ENCODE peak calls at places on chromosomes 2 and 18, in five cellular contexts. One of them, this sample, is unnamed.

GRCh38 chr2:42368817-42369550 is 8.0 kb upstream of the COX7A2L start:
- DNase-seq in endothelial cell of umbilical vein: peak; percentile 68
- DNase-seq in A673: no peak
- DNase-seq in CD8-positive, alpha-beta T cell: no peak
- DNase-seq in cardiac fibroblast: peak; percentile 3
- DNase-seq in this sample: no peak

GRCh38 chr2:155372969-155373368 is 674.5 kb downstream of the KCNJ3 start:
- DNase-seq in cardiac fibroblast: peak; percentile 26
- DNase-seq in CD8-positive, alpha-beta T cell: no peak
- DNase-seq in A673: peak; percentile 40
- DNase-seq in endothelial cell of umbilical vein: peak; percentile 61
- DNase-seq in this sample: no peak

GRCh38 chr2:238173692-238174091 is 14.9 kb downstream of the ERFE start:
- DNase-seq in CD8-positive, alpha-beta T cell: no peak
- DNase-seq in cardiac fibroblast: no peak
- DNase-seq in endothelial cell of umbilical vein: no peak
- DNase-seq in A673: no peak
- DNase-seq in this sample: no peak

GRCh38 chr2:18648161-18648560 is 58.8 kb upstream of the NT5C1B start:
- DNase-seq in cardiac fibroblast: no peak
- DNase-seq in A673: no peak
- DNase-seq in endothelial cell of umbilical vein: no peak
- DNase-seq in CD8-positive, alpha-beta T cell: no peak
- DNase-seq in this sample: no peak

GRCh38 chr2:60424233-60424632 is 129.2 kb downstream of the BCL11A start:
- DNase-seq in A673: no peak
- DNase-seq in cardiac fibroblast: no peak
- DNase-seq in endothelial cell of umbilical vein: no peak
- DNase-seq in CD8-positive, alpha-beta T cell: no peak
- DNase-seq in this sample: no peak

GRCh38 chr2:240905176-240905781 is 857 bp upstream of the CROCC2 start:
- DNase-seq in CD8-positive, alpha-beta T cell: no peak
- DNase-seq in endothelial cell of umbilical vein: no peak
- DNase-seq in A673: peak; percentile 74
- DNase-seq in cardiac fibroblast: no peak
- DNase-seq in this sample: peak; percentile 18

GRCh38 chr2:12008425-12009061 is 262.1 kb downstream of the LPIN1 start:
- DNase-seq in endothelial cell of umbilical vein: no peak
- DNase-seq in cardiac fibroblast: peak; percentile 31
- DNase-seq in A673: no peak
- DNase-seq in CD8-positive, alpha-beta T cell: no peak
- DNase-seq in this sample: no peak

GRCh38 chr18:8895987-8896619 is 190.7 kb downstream of the MTCL1 start:
- DNase-seq in A673: peak; percentile 24
- DNase-seq in endothelial cell of umbilical vein: no peak
- DNase-seq in CD8-positive, alpha-beta T cell: no peak
- DNase-seq in cardiac fibroblast: peak; percentile 80
- DNase-seq in this sample: peak; percentile 19

GRCh38 chr18:24799176-24799575 is 338.7 kb downstream of the HRH4 start:
- DNase-seq in endothelial cell of umbilical vein: peak; percentile 20
- DNase-seq in cardiac fibroblast: no peak
- DNase-seq in CD8-positive, alpha-beta T cell: no peak
- DNase-seq in A673: no peak
- DNase-seq in this sample: no peak

GRCh38 chr18:9380101-9380500 is 45.5 kb downstream of the TWSG1 start:
- DNase-seq in CD8-positive, alpha-beta T cell: no peak
- DNase-seq in cardiac fibroblast: no peak
- DNase-seq in A673: no peak
- DNase-seq in endothelial cell of umbilical vein: no peak
- DNase-seq in this sample: no peak

GRCh38 chr2:233435436-233436190 is 81.3 kb downstream of the DGKD start:
- DNase-seq in endothelial cell of umbilical vein: no peak
- DNase-seq in cardiac fibroblast: no peak
- DNase-seq in CD8-positive, alpha-beta T cell: no peak
- DNase-seq in A673: no peak
- DNase-seq in this sample: no peak

GRCh38 chr18:62126776-62127175 is 60.1 kb downstream of the PIGN start:
- DNase-seq in cardiac fibroblast: no peak
- DNase-seq in endothelial cell of umbilical vein: peak; percentile 31
- DNase-seq in CD8-positive, alpha-beta T cell: no peak
- DNase-seq in A673: no peak
- DNase-seq in this sample: no peak

GRCh38 chr2:154240921-154241379 is 369.2 kb downstream of the GALNT13 start:
- DNase-seq in A673: peak; percentile 7
- DNase-seq in cardiac fibroblast: no peak
- DNase-seq in CD8-positive, alpha-beta T cell: no peak
- DNase-seq in endothelial cell of umbilical vein: no peak
- DNase-seq in this sample: no peak

GRCh38 chr2:134738150-134738865 is 19.5 kb upstream of the TMEM163 start:
- DNase-seq in A673: no peak
- DNase-seq in cardiac fibroblast: peak; percentile 21
- DNase-seq in CD8-positive, alpha-beta T cell: no peak
- DNase-seq in endothelial cell of umbilical vein: peak; percentile 46
- DNase-seq in this sample: peak; percentile 18

GRCh38 chr2:134739261-134739878 is 20.6 kb upstream of the TMEM163 start:
- DNase-seq in endothelial cell of umbilical vein: no peak
- DNase-seq in cardiac fibroblast: no peak
- DNase-seq in A673: no peak
- DNase-seq in CD8-positive, alpha-beta T cell: no peak
- DNase-seq in this sample: no peak

GRCh38 chr2:134736167-134736885 is 17.5 kb upstream of the TMEM163 start:
- DNase-seq in CD8-positive, alpha-beta T cell: no peak
- DNase-seq in cardiac fibroblast: peak; percentile 73
- DNase-seq in A673: no peak
- DNase-seq in endothelial cell of umbilical vein: peak; percentile 80
- DNase-seq in this sample: peak; percentile 78

GRCh38 chr2:134739879-134740301 is 21.1 kb upstream of the TMEM163 start:
- DNase-seq in A673: no peak
- DNase-seq in endothelial cell of umbilical vein: no peak
- DNase-seq in cardiac fibroblast: no peak
- DNase-seq in CD8-positive, alpha-beta T cell: no peak
- DNase-seq in this sample: no peak

DNA sequence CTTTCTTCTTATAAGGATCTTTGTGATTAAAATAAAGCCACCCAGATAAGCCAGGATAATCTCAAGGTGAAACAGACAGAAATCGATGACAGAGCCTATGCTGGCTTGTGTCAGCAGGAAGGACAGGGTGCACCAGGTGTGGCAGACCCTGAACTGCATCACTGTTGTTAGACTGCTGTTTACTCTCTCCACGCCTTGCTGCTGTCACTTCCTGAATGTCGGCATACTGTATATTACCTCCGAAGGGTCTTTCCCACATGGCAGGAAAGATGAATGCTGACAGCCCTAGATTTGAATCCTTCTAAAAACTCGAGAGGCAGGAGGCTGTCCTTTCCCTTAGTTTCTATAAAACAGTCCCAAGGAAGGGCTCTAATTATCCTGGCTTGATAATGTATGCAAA is 18.9 kb upstream of the TMEM163 start:
- DNase-seq in cardiac fibroblast: no peak
- DNase-seq in A673: no peak
- DNase-seq in endothelial cell of umbilical vein: no peak
- DNase-seq in CD8-positive, alpha-beta T cell: no peak
- DNase-seq in this sample: no peak
- H3K4me3 ChIP-seq in cardiac fibroblast: no peak overlapping the region
- H3K4me3 ChIP-seq in A673: no peak overlapping the region
- H3K4me3 ChIP-seq in endothelial cell of umbilical vein: no peak overlapping the region
- H3K4me3 ChIP-seq in CD8-positive, alpha-beta T cell: no peak overlapping the region
- H3K4me3 ChIP-seq in this sample: no peak overlapping the region

GRCh38 chr2:185618630-185619029 is 120.0 kb upstream of the FSIP2 start:
- DNase-seq in CD8-positive, alpha-beta T cell: no peak
- DNase-seq in endothelial cell of umbilical vein: no peak
- DNase-seq in cardiac fibroblast: peak; percentile 4
- DNase-seq in A673: no peak
- DNase-seq in this sample: no peak
- TF ChIP-seq CTCF in CD8-positive, alpha-beta T cell: no peak
- TF ChIP-seq CTCF in endothelial cell of umbilical vein: no peak
- TF ChIP-seq CTCF in cardiac fibroblast: no peak
- TF ChIP-seq CTCF in A673: no peak
- TF ChIP-seq CTCF in this sample: peak; percentile 5

GRCh38 chr2:40450066-40450841 is 1.6 kb downstream of the SLC8A1 start:
- DNase-seq in cardiac fibroblast: peak; percentile 55
- DNase-seq in A673: no peak
- DNase-seq in CD8-positive, alpha-beta T cell: no peak
- DNase-seq in endothelial cell of umbilical vein: peak; percentile 25
- DNase-seq in this sample: peak; percentile 13
- H3K4me3 ChIP-seq in cardiac fibroblast: peak overlapping the region; percentile 71
- H3K4me3 ChIP-seq in A673: no peak overlapping the region
- H3K4me3 ChIP-seq in CD8-positive, alpha-beta T cell: no peak overlapping the region
- H3K4me3 ChIP-seq in endothelial cell of umbilical vein: no peak overlapping the region
- H3K4me3 ChIP-seq in this sample: peak overlapping the region; percentile 78

GRCh38 chr2:9109871-9110270 is 96.7 kb upstream of the ASAP2 start:
- DNase-seq in A673: no peak
- DNase-seq in CD8-positive, alpha-beta T cell: no peak
- DNase-seq in cardiac fibroblast: no peak
- DNase-seq in endothelial cell of umbilical vein: no peak
- DNase-seq in this sample: no peak

GRCh38 chr2:9110346-9110884 is 96.2 kb upstream of the ASAP2 start:
- DNase-seq in CD8-positive, alpha-beta T cell: no peak
- DNase-seq in cardiac fibroblast: no peak
- DNase-seq in A673: no peak
- DNase-seq in endothelial cell of umbilical vein: no peak
- DNase-seq in this sample: no peak

GRCh38 chr2:9112079-9112721 is 94.4 kb upstream of the ASAP2 start:
- DNase-seq in endothelial cell of umbilical vein: no peak
- DNase-seq in cardiac fibroblast: peak; percentile 85
- DNase-seq in CD8-positive, alpha-beta T cell: no peak
- DNase-seq in A673: peak; percentile 63
- DNase-seq in this sample: peak; percentile 76

GRCh38 chr2:9113262-9113661 is 93.3 kb upstream of the ASAP2 start:
- DNase-seq in A673: no peak
- DNase-seq in endothelial cell of umbilical vein: no peak
- DNase-seq in cardiac fibroblast: no peak
- DNase-seq in CD8-positive, alpha-beta T cell: no peak
- DNase-seq in this sample: no peak

DNA sequence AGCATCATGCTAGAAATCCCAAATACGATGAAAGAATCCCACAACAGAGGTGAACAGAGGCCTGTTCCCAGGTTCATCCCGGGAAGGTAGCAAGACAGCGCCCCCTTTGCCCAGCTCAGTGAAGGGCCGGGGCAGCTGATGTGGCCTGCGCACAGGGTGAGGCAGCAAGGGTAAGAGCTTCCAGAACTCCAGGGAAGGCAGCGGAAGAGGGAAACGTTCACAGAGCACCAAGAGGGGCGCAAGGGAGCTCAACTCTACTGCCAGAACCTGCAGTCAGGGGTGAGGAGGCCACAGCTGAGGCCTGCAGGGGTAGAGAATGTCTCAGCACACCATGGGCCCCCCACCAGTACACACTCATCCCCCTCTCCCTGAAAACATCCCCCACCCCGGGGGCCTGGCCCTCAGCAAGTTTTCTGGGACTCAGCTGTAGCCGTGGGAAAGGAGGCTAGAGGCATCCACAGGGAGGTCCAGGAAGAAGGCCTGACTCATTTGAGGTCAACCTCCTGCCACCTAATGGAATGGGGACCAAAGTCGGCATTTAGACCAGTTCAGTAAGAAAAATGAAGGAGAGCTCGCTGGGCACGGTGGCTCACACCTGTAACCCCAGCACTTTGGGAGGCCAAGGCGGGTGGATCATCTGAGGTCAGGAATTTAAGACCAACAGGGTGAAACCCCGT is 95.6 kb upstream of the ASAP2 start:
- DNase-seq in cardiac fibroblast: no peak
- DNase-seq in A673: peak; percentile 25
- DNase-seq in CD8-positive, alpha-beta T cell: no peak
- DNase-seq in endothelial cell of umbilical vein: no peak
- DNase-seq in this sample: no peak
- TF ChIP-seq CTCF in cardiac fibroblast: peak; percentile 41
- TF ChIP-seq CTCF in A673: peak; percentile 54
- TF ChIP-seq CTCF in CD8-positive, alpha-beta T cell: no peak
- TF ChIP-seq CTCF in endothelial cell of umbilical vein: peak; percentile 28
- TF ChIP-seq CTCF in this sample: peak; percentile 52

GRCh38 chr2:190891913-190892312 is 11.3 kb downstream of the GLS start:
- DNase-seq in CD8-positive, alpha-beta T cell: no peak
- DNase-seq in endothelial cell of umbilical vein: no peak
- DNase-seq in A673: no peak
- DNase-seq in cardiac fibroblast: no peak
- DNase-seq in this sample: no peak

GRCh38 chr2:190887089-190887488 is 6.5 kb downstream of the GLS start:
- DNase-seq in CD8-positive, alpha-beta T cell: no peak
- DNase-seq in endothelial cell of umbilical vein: peak; percentile 30
- DNase-seq in cardiac fibroblast: no peak
- DNase-seq in A673: no peak
- DNase-seq in this sample: no peak

GRCh38 chr2:190889175-190889943 is 8.7 kb downstream of the GLS start:
- DNase-seq in A673: no peak
- DNase-seq in cardiac fibroblast: no peak
- DNase-seq in endothelial cell of umbilical vein: no peak
- DNase-seq in CD8-positive, alpha-beta T cell: no peak
- DNase-seq in this sample: no peak

GRCh38 chr2:190891370-190891769 is 10.7 kb downstream of the GLS start:
- DNase-seq in cardiac fibroblast: no peak
- DNase-seq in A673: no peak
- DNase-seq in CD8-positive, alpha-beta T cell: no peak
- DNase-seq in endothelial cell of umbilical vein: no peak
- DNase-seq in this sample: no peak

GRCh38 chr2:190888449-190888848 is 7.8 kb downstream of the GLS start:
- DNase-seq in cardiac fibroblast: no peak
- DNase-seq in A673: no peak
- DNase-seq in endothelial cell of umbilical vein: no peak
- DNase-seq in CD8-positive, alpha-beta T cell: no peak
- DNase-seq in this sample: no peak
- H3K4me3 ChIP-seq in cardiac fibroblast: no peak overlapping the region
- H3K4me3 ChIP-seq in A673: no peak overlapping the region
- H3K4me3 ChIP-seq in endothelial cell of umbilical vein: no peak overlapping the region
- H3K4me3 ChIP-seq in CD8-positive, alpha-beta T cell: no peak overlapping the region
- H3K4me3 ChIP-seq in this sample: no peak overlapping the region

GRCh38 chr2:100178864-100179263 is 36.5 kb upstream of the AFF3 start:
- DNase-seq in cardiac fibroblast: no peak
- DNase-seq in endothelial cell of umbilical vein: no peak
- DNase-seq in CD8-positive, alpha-beta T cell: no peak
- DNase-seq in A673: no peak
- DNase-seq in this sample: no peak

GRCh38 chr2:100176925-100177324 is 34.5 kb upstream of the AFF3 start:
- DNase-seq in endothelial cell of umbilical vein: no peak
- DNase-seq in A673: no peak
- DNase-seq in cardiac fibroblast: no peak
- DNase-seq in CD8-positive, alpha-beta T cell: no peak
- DNase-seq in this sample: no peak

GRCh38 chr2:100180503-100180902 is 38.1 kb upstream of the AFF3 start:
- DNase-seq in cardiac fibroblast: no peak
- DNase-seq in CD8-positive, alpha-beta T cell: no peak
- DNase-seq in A673: no peak
- DNase-seq in endothelial cell of umbilical vein: no peak
- DNase-seq in this sample: no peak

GRCh38 chr2:100179806-100180205 is 37.4 kb upstream of the AFF3 start:
- DNase-seq in endothelial cell of umbilical vein: no peak
- DNase-seq in A673: no peak
- DNase-seq in cardiac fibroblast: no peak
- DNase-seq in CD8-positive, alpha-beta T cell: no peak
- DNase-seq in this sample: no peak

GRCh38 chr2:100178085-100178788 is 35.8 kb upstream of the AFF3 start:
- DNase-seq in endothelial cell of umbilical vein: peak; percentile 78
- DNase-seq in A673: peak; percentile 83
- DNase-seq in cardiac fibroblast: peak; percentile 37
- DNase-seq in CD8-positive, alpha-beta T cell: no peak
- DNase-seq in this sample: no peak
- TF ChIP-seq CTCF in endothelial cell of umbilical vein: peak; percentile 68
- TF ChIP-seq CTCF in A673: peak; percentile 60
- TF ChIP-seq CTCF in cardiac fibroblast: peak; percentile 53
- TF ChIP-seq CTCF in CD8-positive, alpha-beta T cell: no peak
- TF ChIP-seq CTCF in this sample: peak; percentile 51

This sample was measured in retinal pigment epithelial cell.